ENCODE peak calls at places on chromosome 18, in four cellular contexts. J is WTC11, L is K562, K is GM12878. Q is an unnamed sample.

GRCh38 chr18:30177056-30177455 is 865.5 kb downstream of the DSC3 start:
- DNase-seq in J (no peak), L (no peak), K (no peak), Q (no peak)

GRCh38 chr18:13035249-13035914 is 44.2 kb downstream of the CEP192 start:
- DNase-seq in J (no peak), L (no peak), K (no peak), Q (no peak)

GRCh38 chr18:10519999-10520935 is 5.6 kb upstream of the NAPG start:
- DNase-seq in J (peak), L (peak), K (peak), Q (peak)

GRCh38 chr18:27361477-27361876 is 176.4 kb upstream of the CHST9 start:
- DNase-seq in J (no peak), L (no peak), K (no peak), Q (no peak)

GRCh38 chr18:41645600-41646360 is 309.3 kb upstream of the PIK3C3 start:
- DNase-seq in J (no peak), L (no peak), K (no peak), Q (no peak)

GRCh38 chr18:70672581-70672980 is 383.7 kb downstream of the SOCS6 start:
- DNase-seq in J (no peak), L (no peak), K (no peak), Q (no peak)

GRCh38 chr18:72544092-72544886 is at the start of gene CBLN2:
- DNase-seq in J (peak), L (peak), K (no peak), Q (peak)

GRCh38 chr18:34880882-34881852 is 160.0 kb upstream of the MAPRE2 start:
- DNase-seq in J (no peak), L (no peak), K (no peak), Q (no peak)

GRCh38 chr18:53560546-53560945 is 663.9 kb downstream of the MBD2 start:
- DNase-seq in J (no peak), L (no peak), K (no peak), Q (no peak)

GRCh38 chr18:22668496-22668895 is 250.8 kb upstream of the CTAGE1 start:
- DNase-seq in J (no peak), L (peak), K (no peak), Q (no peak)

GRCh38 chr18:43571078-43571689 is 293.9 kb upstream of the SYT4 start:
- DNase-seq in J (no peak), L (peak), K (no peak), Q (peak)

GRCh38 chr18:79624356-79624961 is 55.1 kb upstream of the CTDP1 start:
- DNase-seq in J (no peak), L (no peak), K (peak), Q (no peak)

GRCh38 chr18:26317353-26317865 is 91.2 kb downstream of the TAF4B start:
- DNase-seq in J (no peak), L (no peak), K (no peak), Q (no peak)

GRCh38 chr18:55546873-55547704 is 40.9 kb downstream of the TCF4 start:
- DNase-seq in J (no peak), L (no peak), K (no peak), Q (no peak)
- TF ChIP-seq USF1 in J (no peak), L (no peak), K (no peak), Q (no peak)

GRCh38 chr18:46445914-46446313 is 211.1 kb downstream of the LOXHD1 start:
- DNase-seq in J (no peak), L (no peak), K (no peak), Q (no peak)
- TF ChIP-seq CTCF in J (no peak), L (no peak), K (no peak), Q (no peak)

GRCh38 chr18:49360582-49360981 is 99.9 kb downstream of the DYM start:
- DNase-seq in J (no peak), L (no peak), K (peak), Q (no peak)

GRCh38 chr18:49364821-49365220 is 95.6 kb downstream of the DYM start:
- DNase-seq in J (no peak), L (no peak), K (no peak), Q (no peak)

GRCh38 chr18:49355028-49355427 is 105.4 kb downstream of the DYM start:
- DNase-seq in J (no peak), L (no peak), K (no peak), Q (no peak)

GRCh38 chr18:49362431-49362830 is 98.0 kb downstream of the DYM start:
- DNase-seq in J (no peak), L (no peak), K (no peak), Q (no peak)

DNA sequence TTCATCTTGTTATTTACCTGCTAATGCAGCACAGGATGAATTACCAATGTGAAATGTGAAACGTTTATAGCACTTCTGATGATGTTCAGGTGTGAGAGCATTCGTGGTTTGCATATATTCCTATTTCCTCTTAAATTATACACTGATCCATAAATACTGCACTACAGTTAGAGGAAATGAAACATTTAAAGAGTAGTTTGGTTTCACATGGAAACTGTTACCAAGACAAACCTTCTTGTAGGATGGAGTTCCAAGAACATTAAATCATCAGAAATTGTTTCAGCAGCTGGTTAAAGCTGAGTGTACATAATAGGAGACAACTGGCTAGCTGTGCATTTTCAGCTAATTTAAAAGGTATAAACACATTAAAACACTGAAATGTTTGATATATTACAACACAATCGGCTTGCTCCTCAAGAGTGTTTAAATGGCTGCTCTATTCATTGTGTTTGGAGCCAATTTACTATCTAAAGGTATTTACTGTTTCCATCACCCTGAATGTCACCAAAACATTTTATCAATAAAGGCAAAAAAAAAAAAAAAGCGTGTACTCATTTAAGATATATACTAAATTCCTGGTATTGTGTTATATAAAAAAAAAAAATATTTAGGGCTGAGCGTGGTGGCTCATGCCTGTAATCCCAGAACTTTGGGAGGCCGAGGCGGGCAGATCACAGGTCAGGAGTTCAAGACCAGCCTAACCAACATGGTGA is 100.6 kb downstream of the DYM start:
- DNase-seq in J (no peak), L (no peak), K (peak), Q (no peak)
- TF ChIP-seq USF1 in J (no peak), L (no peak), K (no peak), Q (no peak)

DNA sequence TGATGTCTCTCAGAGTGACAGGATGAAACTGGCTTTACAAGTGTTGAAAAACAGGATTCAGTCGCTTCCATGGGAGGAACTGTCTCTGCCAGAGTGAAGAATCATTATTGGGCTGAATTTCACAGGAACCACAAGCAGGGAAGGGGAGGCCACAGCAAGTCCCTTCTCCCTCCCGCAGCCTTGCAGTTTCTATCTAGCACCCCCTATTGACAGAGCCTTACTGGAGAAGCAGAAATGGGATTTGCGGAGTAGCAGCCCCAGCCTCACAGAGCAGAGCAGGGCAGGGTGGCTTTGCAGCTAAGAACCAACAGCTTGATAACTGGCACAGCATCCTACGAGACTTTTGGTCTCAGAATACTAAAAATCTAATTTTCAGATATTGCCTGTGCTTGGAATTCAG is 33.3 kb upstream of the RMP24 start:
- DNase-seq in J (peak), L (no peak), K (no peak), Q (no peak)
- TF ChIP-seq CTCF in J (peak), L (peak), K (peak), Q (peak)

GRCh38 chr18:37649930-37650329 is 84.3 kb upstream of the CELF4 start:
- DNase-seq in J (no peak), L (no peak), K (no peak), Q (no peak)

GRCh38 chr18:37654711-37655369 is 89.2 kb upstream of the CELF4 start:
- DNase-seq in J (no peak), L (no peak), K (no peak), Q (no peak)

GRCh38 chr18:37657413-37657965 is 91.9 kb upstream of the CELF4 start:
- DNase-seq in J (no peak), L (no peak), K (no peak), Q (no peak)

GRCh38 chr18:37649416-37649815 is 83.8 kb upstream of the CELF4 start:
- DNase-seq in J (no peak), L (no peak), K (no peak), Q (no peak)

DNA sequence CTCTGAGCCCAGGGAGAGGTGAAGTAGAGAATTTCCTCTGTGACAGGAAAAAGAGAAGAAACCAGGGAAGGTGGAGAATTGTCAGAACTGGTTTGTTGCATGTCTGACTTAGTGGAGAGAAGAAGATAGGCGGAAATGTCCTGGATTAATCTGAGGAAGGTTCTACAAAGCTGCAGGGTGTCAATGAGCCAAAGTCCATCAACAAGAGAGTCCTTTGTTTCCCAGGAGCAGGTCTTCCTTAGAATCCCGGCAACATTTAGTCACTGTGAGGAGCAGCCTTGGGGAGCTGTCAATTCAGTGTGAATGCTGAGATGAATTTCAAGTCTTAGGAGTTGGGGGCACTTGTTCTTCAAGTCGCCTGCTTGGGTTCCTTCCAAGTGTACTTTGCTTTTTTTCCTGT is 88.4 kb upstream of the CELF4 start:
- DNase-seq in J (no peak), L (no peak), K (no peak), Q (no peak)
- TF ChIP-seq USF1 in J (no peak), L (no peak), K (no peak), Q (no peak)

Q was measured in SK-N-SH.